ENCODE peak calls at places on chromosomes 12 and 14, in seven cellular contexts. One of them, this sample, is unnamed.

GRCh38 chr12:105843989-105844768 is 294.6 kb downstream of the NUAK1 start:
- DNase-seq in spleen: no peak
- DNase-seq in RWPE1: no peak
- DNase-seq in fibroblast of lung: peak; percentile 17
- DNase-seq in body of pancreas: no peak
- DNase-seq in AG10803: peak; percentile 89
- DNase-seq in tibial artery: no peak
- DNase-seq in this sample: no peak

GRCh38 chr14:65332141-65332871 is 80.2 kb upstream of the FUT8 start:
- DNase-seq in spleen: no peak
- DNase-seq in RWPE1: no peak
- DNase-seq in fibroblast of lung: peak; percentile 16
- DNase-seq in body of pancreas: no peak
- DNase-seq in AG10803: peak; percentile 15
- DNase-seq in tibial artery: no peak
- DNase-seq in this sample: no peak

GRCh38 chr12:65343801-65344200 is 65.3 kb downstream of the MSRB3 start:
- DNase-seq in spleen: no peak
- DNase-seq in RWPE1: no peak
- DNase-seq in fibroblast of lung: no peak
- DNase-seq in body of pancreas: no peak
- DNase-seq in AG10803: no peak
- DNase-seq in tibial artery: no peak
- DNase-seq in this sample: no peak

GRCh38 chr12:63845726-63846125 is 1.2 kb downstream of the SRGAP1 start:
- DNase-seq in spleen: no peak
- DNase-seq in RWPE1: peak; percentile 37
- DNase-seq in fibroblast of lung: peak; percentile 55
- DNase-seq in body of pancreas: no peak
- DNase-seq in AG10803: peak; percentile 59
- DNase-seq in tibial artery: no peak
- DNase-seq in this sample: no peak

GRCh38 chr12:91098942-91099341 is 12.4 kb downstream of the LUM start:
- DNase-seq in spleen: no peak
- DNase-seq in RWPE1: no peak
- DNase-seq in fibroblast of lung: peak; percentile 96
- DNase-seq in body of pancreas: no peak
- DNase-seq in AG10803: peak; percentile 94
- DNase-seq in tibial artery: peak; percentile 52
- DNase-seq in this sample: no peak

GRCh38 chr14:44035707-44036106 is 471.4 kb downstream of the FSCB start:
- DNase-seq in spleen: no peak
- DNase-seq in RWPE1: no peak
- DNase-seq in fibroblast of lung: no peak
- DNase-seq in body of pancreas: no peak
- DNase-seq in AG10803: no peak
- DNase-seq in tibial artery: no peak
- DNase-seq in this sample: no peak

GRCh38 chr12:62971769-62972525 is 37.0 kb upstream of the PPM1H start:
- DNase-seq in spleen: no peak
- DNase-seq in RWPE1: no peak
- DNase-seq in fibroblast of lung: no peak
- DNase-seq in body of pancreas: no peak
- DNase-seq in AG10803: no peak
- DNase-seq in tibial artery: no peak
- DNase-seq in this sample: no peak

GRCh38 chr12:27176765-27177164 is 67.3 kb upstream of the STK38L start:
- DNase-seq in spleen: no peak
- DNase-seq in RWPE1: peak; percentile 71
- DNase-seq in fibroblast of lung: peak; percentile 79
- DNase-seq in body of pancreas: no peak
- DNase-seq in AG10803: peak; percentile 65
- DNase-seq in tibial artery: no peak
- DNase-seq in this sample: no peak

GRCh38 chr12:104387190-104387589 is 69.6 kb upstream of the CHST11 start:
- DNase-seq in spleen: no peak
- DNase-seq in RWPE1: no peak
- DNase-seq in fibroblast of lung: peak; percentile 25
- DNase-seq in body of pancreas: no peak
- DNase-seq in AG10803: no peak
- DNase-seq in tibial artery: no peak
- DNase-seq in this sample: no peak

GRCh38 chr14:59190372-59190771 is 1.9 kb downstream of the DAAM1 start:
- DNase-seq in spleen: no peak
- DNase-seq in RWPE1: no peak
- DNase-seq in fibroblast of lung: no peak
- DNase-seq in body of pancreas: no peak
- DNase-seq in AG10803: peak; percentile 20
- DNase-seq in tibial artery: no peak
- DNase-seq in this sample: peak; percentile 43
- TF ChIP-seq CTCF in spleen: no peak
- TF ChIP-seq CTCF in RWPE1: peak; percentile 11
- TF ChIP-seq CTCF in fibroblast of lung: peak; percentile 5
- TF ChIP-seq CTCF in body of pancreas: no peak
- TF ChIP-seq CTCF in AG10803: peak; percentile 38
- TF ChIP-seq CTCF in tibial artery: no peak
- TF ChIP-seq CTCF in this sample: no peak

GRCh38 chr12:44960856-44961255 is 84.7 kb upstream of the NELL2 start:
- DNase-seq in spleen: no peak
- DNase-seq in RWPE1: no peak
- DNase-seq in fibroblast of lung: no peak
- DNase-seq in body of pancreas: no peak
- DNase-seq in AG10803: no peak
- DNase-seq in tibial artery: no peak
- DNase-seq in this sample: no peak
- TF ChIP-seq CTCF in spleen: no peak
- TF ChIP-seq CTCF in RWPE1: no peak
- TF ChIP-seq CTCF in fibroblast of lung: no peak
- TF ChIP-seq CTCF in body of pancreas: no peak
- TF ChIP-seq CTCF in AG10803: no peak
- TF ChIP-seq CTCF in tibial artery: no peak
- TF ChIP-seq CTCF in this sample: no peak

GRCh38 chr12:52361553-52361952 is 5.7 kb downstream of the KRT85 start:
- DNase-seq in spleen: no peak
- DNase-seq in RWPE1: no peak
- DNase-seq in fibroblast of lung: no peak
- DNase-seq in body of pancreas: no peak
- DNase-seq in AG10803: no peak
- DNase-seq in tibial artery: peak; percentile 5
- DNase-seq in this sample: no peak

GRCh38 chr12:52364061-52364460 is 3.2 kb downstream of the KRT85 start:
- DNase-seq in spleen: no peak
- DNase-seq in RWPE1: no peak
- DNase-seq in fibroblast of lung: no peak
- DNase-seq in body of pancreas: no peak
- DNase-seq in AG10803: no peak
- DNase-seq in tibial artery: no peak
- DNase-seq in this sample: no peak

GRCh38 chr12:52360663-52361271 is 6.5 kb downstream of the KRT85 start:
- DNase-seq in spleen: peak; percentile 70
- DNase-seq in RWPE1: no peak
- DNase-seq in fibroblast of lung: no peak
- DNase-seq in body of pancreas: peak; percentile 27
- DNase-seq in AG10803: no peak
- DNase-seq in tibial artery: peak; percentile 13
- DNase-seq in this sample: no peak

GRCh38 chr12:52363111-52363679 is 4.1 kb downstream of the KRT85 start:
- DNase-seq in spleen: peak; percentile 51
- DNase-seq in RWPE1: no peak
- DNase-seq in fibroblast of lung: no peak
- DNase-seq in body of pancreas: no peak
- DNase-seq in AG10803: no peak
- DNase-seq in tibial artery: no peak
- DNase-seq in this sample: no peak

DNA sequence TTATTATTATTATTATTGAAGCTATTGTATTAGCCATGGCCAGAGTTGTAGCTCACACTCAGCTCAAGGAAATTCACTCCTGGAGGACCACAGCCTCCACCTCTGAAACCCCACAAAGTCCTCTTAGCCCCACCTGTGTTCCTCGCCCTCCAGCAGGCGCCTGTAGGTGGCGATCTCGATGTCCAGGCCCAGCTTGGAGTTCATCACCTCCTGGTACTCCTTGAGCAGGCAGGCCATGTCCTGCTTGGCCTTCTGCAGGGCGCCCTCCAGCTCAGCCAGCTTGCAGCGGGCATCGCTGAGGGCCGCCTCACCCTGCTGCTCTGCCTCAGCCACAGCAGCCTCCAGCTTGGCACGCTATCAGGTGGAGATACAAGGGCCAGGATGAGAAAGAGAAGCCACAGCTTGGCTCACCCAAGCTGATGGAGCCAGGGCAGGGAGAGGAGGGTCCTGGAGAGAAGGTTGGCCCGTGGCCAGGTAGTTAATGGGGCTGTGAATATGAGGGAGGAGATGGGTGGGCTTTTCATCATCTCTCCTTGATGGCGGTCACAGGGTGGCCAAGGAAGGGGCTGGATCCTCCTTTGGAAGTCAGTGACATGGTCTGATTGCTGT is 5.1 kb downstream of the KRT85 start:
- DNase-seq in spleen: peak; percentile 62
- DNase-seq in RWPE1: no peak
- DNase-seq in fibroblast of lung: no peak
- DNase-seq in body of pancreas: no peak
- DNase-seq in AG10803: no peak
- DNase-seq in tibial artery: no peak
- DNase-seq in this sample: no peak
- TF ChIP-seq CTCF in spleen: no peak
- TF ChIP-seq CTCF in RWPE1: no peak
- TF ChIP-seq CTCF in fibroblast of lung: no peak
- TF ChIP-seq CTCF in body of pancreas: no peak
- TF ChIP-seq CTCF in AG10803: no peak
- TF ChIP-seq CTCF in tibial artery: no peak
- TF ChIP-seq CTCF in this sample: no peak

DNA sequence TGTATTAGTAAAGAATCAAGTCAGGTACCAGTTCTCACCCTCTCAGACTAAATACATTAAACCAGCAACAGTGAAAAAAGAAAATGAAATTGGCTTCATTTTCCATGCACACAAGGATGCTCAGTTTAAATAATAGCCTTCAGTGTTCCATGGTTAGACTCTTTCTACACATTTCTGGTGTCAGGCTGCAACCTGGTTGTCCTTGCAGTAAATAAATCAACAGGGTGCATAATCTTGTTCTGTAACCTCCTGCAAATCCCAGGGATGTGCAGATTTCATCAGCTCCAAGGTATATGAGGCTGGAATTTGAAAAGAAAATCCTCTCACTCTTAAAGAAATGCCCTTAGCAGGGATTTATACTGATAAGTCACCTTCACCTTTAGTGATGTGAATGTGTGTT is 46.7 kb upstream of the BTG1 start:
- DNase-seq in spleen: no peak
- DNase-seq in RWPE1: no peak
- DNase-seq in fibroblast of lung: no peak
- DNase-seq in body of pancreas: no peak
- DNase-seq in AG10803: no peak
- DNase-seq in tibial artery: no peak
- DNase-seq in this sample: no peak
- TF ChIP-seq CTCF in spleen: no peak
- TF ChIP-seq CTCF in RWPE1: no peak
- TF ChIP-seq CTCF in fibroblast of lung: no peak
- TF ChIP-seq CTCF in body of pancreas: no peak
- TF ChIP-seq CTCF in AG10803: no peak
- TF ChIP-seq CTCF in tibial artery: no peak
- TF ChIP-seq CTCF in this sample: no peak

DNA sequence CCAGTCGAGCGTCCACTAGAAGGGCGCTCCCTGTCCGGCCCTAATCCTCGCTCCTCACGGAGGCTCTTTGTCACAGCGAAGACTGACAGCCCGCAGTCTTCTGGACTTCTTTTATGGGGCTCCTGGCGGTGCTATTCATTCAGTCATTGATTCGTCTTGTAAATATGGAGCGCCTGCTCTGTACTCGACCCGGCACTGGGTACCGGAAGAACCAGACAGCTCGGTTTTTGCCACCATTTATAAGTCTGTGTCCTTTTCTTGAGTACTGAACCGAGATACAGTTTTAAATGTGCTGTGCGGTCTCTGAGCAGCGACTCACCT is 570 bp downstream of the DMAC2L start:
- DNase-seq in spleen: no peak
- DNase-seq in RWPE1: no peak
- DNase-seq in fibroblast of lung: no peak
- DNase-seq in body of pancreas: no peak
- DNase-seq in AG10803: no peak
- DNase-seq in tibial artery: no peak
- DNase-seq in this sample: no peak
- TF ChIP-seq CTCF in spleen: no peak
- TF ChIP-seq CTCF in RWPE1: no peak
- TF ChIP-seq CTCF in fibroblast of lung: no peak
- TF ChIP-seq CTCF in body of pancreas: no peak
- TF ChIP-seq CTCF in AG10803: no peak
- TF ChIP-seq CTCF in tibial artery: no peak
- TF ChIP-seq CTCF in this sample: no peak

This sample was measured in glutamatergic neuron.